ENCODE peak calls at places on chromosomes 13 and 19, in seven cellular contexts. One of them, this sample, is unnamed.
A peak's percentile ranks its signal among the peaks of the same experiment; 100 is the strongest.

GRCh38 chr19:40348961-40349507 is 539 bp downstream of the PLD3 start:
- DNase-seq in cardiac fibroblast: peak; percentile 52
- DNase-seq in ovary: no peak
- DNase-seq in AG09309: peak; percentile 8
- DNase-seq in body of pancreas: no peak
- DNase-seq in Calu3: peak; percentile 9
- DNase-seq in activated CD8-positive, alpha-beta T cell treated with anti-CD3 and anti-CD28 coated beads for 36 hours: peak; percentile 19
- DNase-seq in this sample: no peak

GRCh38 chr19:4229179-4229931 is at the start of gene EBI3:
- DNase-seq in cardiac fibroblast: peak; percentile 64
- DNase-seq in ovary: no peak
- DNase-seq in AG09309: no peak
- DNase-seq in body of pancreas: no peak
- DNase-seq in Calu3: peak; percentile 49
- DNase-seq in activated CD8-positive, alpha-beta T cell treated with anti-CD3 and anti-CD28 coated beads for 36 hours: peak; percentile 89
- DNase-seq in this sample: peak; percentile 83

GRCh38 chr19:31332096-31332495 is 17.1 kb downstream of the TSHZ3 start:
- DNase-seq in cardiac fibroblast: no peak
- DNase-seq in ovary: no peak
- DNase-seq in AG09309: no peak
- DNase-seq in body of pancreas: no peak
- DNase-seq in Calu3: no peak
- DNase-seq in activated CD8-positive, alpha-beta T cell treated with anti-CD3 and anti-CD28 coated beads for 36 hours: no peak
- DNase-seq in this sample: no peak

GRCh38 chr19:1690570-1691307 is 38.3 kb upstream of the TCF3 start:
- DNase-seq in cardiac fibroblast: no peak
- DNase-seq in ovary: no peak
- DNase-seq in AG09309: no peak
- DNase-seq in body of pancreas: peak; percentile 50
- DNase-seq in Calu3: peak; percentile 82
- DNase-seq in activated CD8-positive, alpha-beta T cell treated with anti-CD3 and anti-CD28 coated beads for 36 hours: peak; percentile 84
- DNase-seq in this sample: peak; percentile 85

GRCh38 chr19:4519521-4520277 is 1.4 kb upstream of the PLIN4 start:
- DNase-seq in cardiac fibroblast: peak; percentile 66
- DNase-seq in ovary: no peak
- DNase-seq in AG09309: no peak
- DNase-seq in body of pancreas: no peak
- DNase-seq in Calu3: no peak
- DNase-seq in activated CD8-positive, alpha-beta T cell treated with anti-CD3 and anti-CD28 coated beads for 36 hours: no peak
- DNase-seq in this sample: no peak

GRCh38 chr19:1235625-1236538 is 1.9 kb downstream of the CBARP start:
- DNase-seq in cardiac fibroblast: no peak
- DNase-seq in ovary: no peak
- DNase-seq in AG09309: no peak
- DNase-seq in body of pancreas: no peak
- DNase-seq in Calu3: no peak
- DNase-seq in activated CD8-positive, alpha-beta T cell treated with anti-CD3 and anti-CD28 coated beads for 36 hours: no peak
- DNase-seq in this sample: no peak

GRCh38 chr19:42295831-42296525 is 6.0 kb upstream of the PRR19 start:
- DNase-seq in cardiac fibroblast: peak; percentile 66
- DNase-seq in ovary: peak; percentile 87
- DNase-seq in AG09309: no peak
- DNase-seq in body of pancreas: peak; percentile 88
- DNase-seq in Calu3: peak; percentile 97
- DNase-seq in activated CD8-positive, alpha-beta T cell treated with anti-CD3 and anti-CD28 coated beads for 36 hours: peak; percentile 95
- DNase-seq in this sample: peak; percentile 89

GRCh38 chr19:29687244-29687896 is 22.1 kb downstream of the PLEKHF1 start:
- DNase-seq in cardiac fibroblast: peak; percentile 96
- DNase-seq in ovary: no peak
- DNase-seq in AG09309: peak; percentile 97
- DNase-seq in body of pancreas: no peak
- DNase-seq in Calu3: no peak
- DNase-seq in activated CD8-positive, alpha-beta T cell treated with anti-CD3 and anti-CD28 coated beads for 36 hours: peak; percentile 71
- DNase-seq in this sample: no peak

GRCh38 chr13:111312944-111313590 is 7.4 kb upstream of the TEX29 start:
- DNase-seq in cardiac fibroblast: no peak
- DNase-seq in ovary: peak; percentile 8
- DNase-seq in AG09309: no peak
- DNase-seq in body of pancreas: no peak
- DNase-seq in Calu3: no peak
- DNase-seq in activated CD8-positive, alpha-beta T cell treated with anti-CD3 and anti-CD28 coated beads for 36 hours: no peak
- DNase-seq in this sample: no peak

GRCh38 chr13:42885325-42885724 is 103.9 kb downstream of the FAM216B start:
- DNase-seq in cardiac fibroblast: no peak
- DNase-seq in ovary: no peak
- DNase-seq in AG09309: no peak
- DNase-seq in body of pancreas: no peak
- DNase-seq in Calu3: no peak
- DNase-seq in activated CD8-positive, alpha-beta T cell treated with anti-CD3 and anti-CD28 coated beads for 36 hours: no peak
- DNase-seq in this sample: no peak

GRCh38 chr19:34337747-34338146 is 27.2 kb upstream of the GPI start:
- DNase-seq in cardiac fibroblast: no peak
- DNase-seq in ovary: no peak
- DNase-seq in AG09309: no peak
- DNase-seq in body of pancreas: peak; percentile 76
- DNase-seq in Calu3: no peak
- DNase-seq in activated CD8-positive, alpha-beta T cell treated with anti-CD3 and anti-CD28 coated beads for 36 hours: no peak
- DNase-seq in this sample: no peak

GRCh38 chr13:100149389-100149788 is 60.5 kb downstream of the PCCA start:
- DNase-seq in cardiac fibroblast: no peak
- DNase-seq in ovary: no peak
- DNase-seq in AG09309: no peak
- DNase-seq in body of pancreas: no peak
- DNase-seq in Calu3: no peak
- DNase-seq in activated CD8-positive, alpha-beta T cell treated with anti-CD3 and anti-CD28 coated beads for 36 hours: no peak
- DNase-seq in this sample: no peak

GRCh38 chr13:38385152-38385891 is 35.7 kb downstream of the UFM1 start:
- DNase-seq in cardiac fibroblast: no peak
- DNase-seq in ovary: no peak
- DNase-seq in AG09309: no peak
- DNase-seq in body of pancreas: no peak
- DNase-seq in Calu3: no peak
- DNase-seq in activated CD8-positive, alpha-beta T cell treated with anti-CD3 and anti-CD28 coated beads for 36 hours: no peak
- DNase-seq in this sample: no peak

GRCh38 chr19:41223431-41224234 is 4.6 kb downstream of the AXL start:
- DNase-seq in cardiac fibroblast: peak; percentile 58
- DNase-seq in ovary: no peak
- DNase-seq in AG09309: peak; percentile 58
- DNase-seq in body of pancreas: no peak
- DNase-seq in Calu3: peak; percentile 80
- DNase-seq in activated CD8-positive, alpha-beta T cell treated with anti-CD3 and anti-CD28 coated beads for 36 hours: peak; percentile 33
- DNase-seq in this sample: no peak

GRCh38 chr13:42720858-42721219 is 60.5 kb upstream of the FAM216B start:
- DNase-seq in cardiac fibroblast: no peak
- DNase-seq in ovary: no peak
- DNase-seq in AG09309: no peak
- DNase-seq in body of pancreas: no peak
- DNase-seq in Calu3: no peak
- DNase-seq in activated CD8-positive, alpha-beta T cell treated with anti-CD3 and anti-CD28 coated beads for 36 hours: no peak
- DNase-seq in this sample: no peak

GRCh38 chr19:10292789-10293636 is 3.3 kb downstream of the ICAM5 start:
- DNase-seq in cardiac fibroblast: no peak
- DNase-seq in ovary: no peak
- DNase-seq in AG09309: no peak
- DNase-seq in body of pancreas: no peak
- DNase-seq in Calu3: no peak
- DNase-seq in activated CD8-positive, alpha-beta T cell treated with anti-CD3 and anti-CD28 coated beads for 36 hours: peak; percentile 30
- DNase-seq in this sample: no peak

GRCh38 chr13:50267917-50268316 is 252.7 kb downstream of the KCNRG start:
- DNase-seq in cardiac fibroblast: no peak
- DNase-seq in ovary: no peak
- DNase-seq in AG09309: no peak
- DNase-seq in body of pancreas: no peak
- DNase-seq in Calu3: peak; percentile 7
- DNase-seq in activated CD8-positive, alpha-beta T cell treated with anti-CD3 and anti-CD28 coated beads for 36 hours: no peak
- DNase-seq in this sample: no peak

GRCh38 chr13:50274181-50274580 is 258.9 kb downstream of the KCNRG start:
- DNase-seq in cardiac fibroblast: no peak
- DNase-seq in ovary: no peak
- DNase-seq in AG09309: no peak
- DNase-seq in body of pancreas: no peak
- DNase-seq in Calu3: no peak
- DNase-seq in activated CD8-positive, alpha-beta T cell treated with anti-CD3 and anti-CD28 coated beads for 36 hours: no peak
- DNase-seq in this sample: no peak

DNA sequence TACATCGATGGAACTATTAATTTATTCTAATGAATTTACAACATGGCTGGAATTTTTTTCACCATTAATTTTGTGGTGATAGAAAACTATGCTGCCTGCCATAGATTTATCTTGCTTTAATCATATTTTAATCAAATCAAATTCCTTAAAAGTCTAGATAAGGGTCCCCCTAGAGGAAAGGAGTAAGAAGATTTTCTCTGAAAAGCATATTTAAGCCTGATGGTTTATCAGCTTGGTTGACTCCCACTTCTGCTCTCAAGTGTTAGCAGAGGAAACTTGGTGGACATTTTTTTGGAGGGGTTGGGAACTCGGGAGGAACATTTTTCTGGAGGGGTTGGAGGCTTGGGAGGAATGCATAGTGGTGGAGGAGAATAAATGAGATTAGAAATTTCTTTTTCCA is 253.3 kb downstream of the KCNRG start:
- DNase-seq in cardiac fibroblast: peak; percentile 11
- DNase-seq in ovary: no peak
- DNase-seq in AG09309: no peak
- DNase-seq in body of pancreas: no peak
- DNase-seq in Calu3: no peak
- DNase-seq in activated CD8-positive, alpha-beta T cell treated with anti-CD3 and anti-CD28 coated beads for 36 hours: no peak
- DNase-seq in this sample: no peak
- TF ChIP-seq CTCF in cardiac fibroblast: peak; percentile 8
- TF ChIP-seq CTCF in ovary: no peak
- TF ChIP-seq CTCF in AG09309: peak; percentile 31
- TF ChIP-seq CTCF in body of pancreas: no peak
- TF ChIP-seq CTCF in Calu3: no peak
- TF ChIP-seq CTCF in activated CD8-positive, alpha-beta T cell treated with anti-CD3 and anti-CD28 coated beads for 36 hours: no peak
- TF ChIP-seq CTCF in this sample: no peak

GRCh38 chr19:18814063-18814462 is 17.7 kb upstream of the UPF1 start:
- DNase-seq in cardiac fibroblast: peak; percentile 77
- DNase-seq in ovary: no peak
- DNase-seq in AG09309: no peak
- DNase-seq in body of pancreas: no peak
- DNase-seq in Calu3: no peak
- DNase-seq in activated CD8-positive, alpha-beta T cell treated with anti-CD3 and anti-CD28 coated beads for 36 hours: no peak
- DNase-seq in this sample: no peak
- TF ChIP-seq CTCF in cardiac fibroblast: no peak
- TF ChIP-seq CTCF in ovary: no peak
- TF ChIP-seq CTCF in AG09309: peak; percentile 50
- TF ChIP-seq CTCF in body of pancreas: no peak
- TF ChIP-seq CTCF in Calu3: no peak
- TF ChIP-seq CTCF in activated CD8-positive, alpha-beta T cell treated with anti-CD3 and anti-CD28 coated beads for 36 hours: no peak
- TF ChIP-seq CTCF in this sample: no peak

GRCh38 chr13:30581582-30581981 is 36.1 kb upstream of the USPL1 start:
- DNase-seq in cardiac fibroblast: peak; percentile 33
- DNase-seq in ovary: no peak
- DNase-seq in AG09309: no peak
- DNase-seq in body of pancreas: no peak
- DNase-seq in Calu3: peak; percentile 9
- DNase-seq in activated CD8-positive, alpha-beta T cell treated with anti-CD3 and anti-CD28 coated beads for 36 hours: peak; percentile 16
- DNase-seq in this sample: peak; percentile 27
- TF ChIP-seq CTCF in cardiac fibroblast: peak; percentile 17
- TF ChIP-seq CTCF in ovary: no peak
- TF ChIP-seq CTCF in AG09309: peak; percentile 47
- TF ChIP-seq CTCF in body of pancreas: no peak
- TF ChIP-seq CTCF in Calu3: no peak
- TF ChIP-seq CTCF in activated CD8-positive, alpha-beta T cell treated with anti-CD3 and anti-CD28 coated beads for 36 hours: peak; percentile 14
- TF ChIP-seq CTCF in this sample: peak; percentile 45

DNA sequence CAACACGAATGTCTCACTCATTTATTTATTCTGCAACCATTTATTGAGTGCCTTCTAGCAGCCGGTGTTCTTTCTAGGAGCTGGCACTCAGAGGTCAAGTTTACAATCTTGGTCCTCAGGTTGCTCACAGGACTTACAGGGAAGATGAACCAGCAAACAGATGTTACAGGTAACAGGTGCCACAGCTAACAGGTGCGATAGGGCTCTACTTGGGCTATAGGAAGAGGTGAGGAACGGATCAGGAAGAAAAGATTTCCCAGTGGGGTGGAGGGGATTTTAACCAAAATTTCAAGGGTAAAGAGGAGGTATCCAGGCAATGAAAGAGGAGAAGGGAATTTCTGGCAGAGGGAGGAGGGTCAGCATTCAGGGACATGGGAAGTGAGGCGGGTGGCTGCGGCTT is 87.3 kb upstream of the FARP1 start:
- DNase-seq in cardiac fibroblast: no peak
- DNase-seq in ovary: no peak
- DNase-seq in AG09309: no peak
- DNase-seq in body of pancreas: no peak
- DNase-seq in Calu3: no peak
- DNase-seq in activated CD8-positive, alpha-beta T cell treated with anti-CD3 and anti-CD28 coated beads for 36 hours: no peak
- DNase-seq in this sample: no peak
- TF ChIP-seq CTCF in cardiac fibroblast: no peak
- TF ChIP-seq CTCF in ovary: no peak
- TF ChIP-seq CTCF in AG09309: no peak
- TF ChIP-seq CTCF in body of pancreas: no peak
- TF ChIP-seq CTCF in Calu3: no peak
- TF ChIP-seq CTCF in activated CD8-positive, alpha-beta T cell treated with anti-CD3 and anti-CD28 coated beads for 36 hours: no peak
- TF ChIP-seq CTCF in this sample: no peak

DNA sequence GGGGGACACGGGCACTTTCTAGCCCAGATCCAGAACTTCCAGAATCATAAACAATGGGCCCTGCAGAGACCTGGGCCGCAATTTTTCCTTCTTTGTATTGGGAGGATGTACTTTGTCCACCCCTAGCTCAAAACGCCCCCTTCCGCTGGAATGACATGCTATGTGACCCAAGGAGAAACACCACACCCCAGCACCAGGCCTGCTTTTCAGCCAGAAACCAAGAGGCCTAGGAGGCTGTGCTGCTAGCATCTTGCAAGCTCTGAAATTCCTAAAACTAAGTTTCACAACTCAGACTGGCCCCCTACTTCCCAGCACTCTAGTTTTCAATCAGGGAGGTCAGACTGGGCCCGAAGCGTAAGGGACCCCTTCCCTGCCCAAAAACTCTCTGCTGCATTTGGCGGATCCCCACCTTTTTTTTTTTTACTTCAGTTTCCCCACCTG is 538 bp downstream of the LSM4 start:
- DNase-seq in cardiac fibroblast: peak; percentile 69
- DNase-seq in ovary: no peak
- DNase-seq in AG09309: no peak
- DNase-seq in body of pancreas: no peak
- DNase-seq in Calu3: peak; percentile 57
- DNase-seq in activated CD8-positive, alpha-beta T cell treated with anti-CD3 and anti-CD28 coated beads for 36 hours: peak; percentile 77
- DNase-seq in this sample: peak; percentile 64
- TF ChIP-seq CTCF in cardiac fibroblast: peak; percentile 26
- TF ChIP-seq CTCF in ovary: no peak
- TF ChIP-seq CTCF in AG09309: peak; percentile 41
- TF ChIP-seq CTCF in body of pancreas: no peak
- TF ChIP-seq CTCF in Calu3: no peak
- TF ChIP-seq CTCF in activated CD8-positive, alpha-beta T cell treated with anti-CD3 and anti-CD28 coated beads for 36 hours: no peak
- TF ChIP-seq CTCF in this sample: peak; percentile 36

DNA sequence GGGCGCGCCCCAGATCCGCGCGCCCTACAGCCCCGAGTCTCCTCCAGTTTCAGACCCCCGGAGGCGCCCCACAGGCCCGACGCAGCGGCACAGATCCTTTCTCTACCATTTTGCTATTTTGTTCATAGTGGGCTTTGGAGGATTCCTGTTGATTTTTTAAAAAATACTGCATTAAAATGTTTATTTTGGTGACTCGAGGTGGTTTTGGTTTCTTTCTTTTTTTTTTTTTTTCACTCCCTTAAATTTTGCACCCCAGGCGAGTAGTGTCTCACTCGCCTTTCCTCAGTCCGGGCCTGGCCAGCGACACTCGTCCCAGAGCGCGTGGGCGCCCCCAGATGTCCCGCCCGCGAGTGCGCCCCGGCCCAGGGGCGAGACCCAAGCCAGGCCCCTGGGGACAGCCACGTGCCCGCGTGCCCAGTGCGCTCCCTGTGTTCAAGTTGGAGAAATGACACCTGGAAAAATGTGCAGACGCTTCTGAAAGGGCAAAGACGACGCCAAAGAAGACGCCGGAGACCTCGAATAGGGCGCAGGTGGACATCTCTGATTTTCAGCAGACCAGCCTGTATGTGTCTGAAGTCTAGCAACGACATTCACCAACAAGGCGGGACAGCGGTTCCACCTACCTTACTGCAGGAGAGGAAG is 478 bp upstream of the INSR start:
- DNase-seq in cardiac fibroblast: peak; percentile 53
- DNase-seq in ovary: peak; percentile 76
- DNase-seq in AG09309: no peak
- DNase-seq in body of pancreas: peak; percentile 83
- DNase-seq in Calu3: peak; percentile 53
- DNase-seq in activated CD8-positive, alpha-beta T cell treated with anti-CD3 and anti-CD28 coated beads for 36 hours: peak; percentile 38
- DNase-seq in this sample: peak; percentile 80
- TF ChIP-seq CTCF in cardiac fibroblast: no peak
- TF ChIP-seq CTCF in ovary: peak; percentile 23
- TF ChIP-seq CTCF in AG09309: no peak
- TF ChIP-seq CTCF in body of pancreas: peak; percentile 50
- TF ChIP-seq CTCF in Calu3: peak; percentile 28
- TF ChIP-seq CTCF in activated CD8-positive, alpha-beta T cell treated with anti-CD3 and anti-CD28 coated beads for 36 hours: no peak
- TF ChIP-seq CTCF in this sample: peak; percentile 60

This sample was measured in GM13977.